ENCODE peak calls at places on chromosomes 13 and 19, in ten cellular contexts. A is NCI-H524; H is T-cell; D is PC-3; Z is SW 1271; O is upper lobe of right lung; G is mesothelial cell of epicardium; Y is HFF-Myc; K is activated CD4-positive, CD25-positive, alpha-beta regulatory T cell; V is Right ventricle myocardium superior. B is an unnamed sample.
A peak's percentile ranks its signal among the peaks of the same experiment; 100 is the strongest.

GRCh38 chr13:100659578-100659977 is 15.0 kb downstream of the TMTC4 start:
- DNase-seq in K (no peak), H (no peak), O (no peak), Y (no peak), G (no peak), Z (no peak), A (no peak), D (no peak), V (no peak), B (peak; percentile 39)

GRCh38 chr19:29303035-29303706 is 90.2 kb upstream of the UQCRFS1 start:
- DNase-seq in Y (no peak), D (no peak), Z (no peak), V (no peak), K (no peak), O (peak; percentile 33), H (no peak), G (no peak), A (no peak), B (no peak)

GRCh38 chr19:53982056-53982455 is 9.4 kb upstream of the CACNG6 start:
- DNase-seq in O (no peak), V (no peak), Y (no peak), A (no peak), D (peak; percentile 23), H (no peak), G (no peak), Z (no peak), K (no peak), B (peak; percentile 78)

GRCh38 chr13:30572859-30573275 is 44.9 kb upstream of the USPL1 start:
- DNase-seq in O (no peak), Z (peak; percentile 32), Y (no peak), G (no peak), D (peak; percentile 39), K (no peak), A (no peak), V (no peak), H (no peak), B (peak; percentile 15)

GRCh38 chr19:46192990-46193650 is 36.4 kb upstream of the IGFL1 start:
- DNase-seq in A (no peak), H (no peak), K (no peak), V (no peak), O (no peak), G (no peak), Z (peak; percentile 10), Y (no peak), D (peak; percentile 82), B (no peak)

GRCh38 chr13:26497991-26498423 is 59.5 kb upstream of the WASF3 start:
- DNase-seq in H (no peak), K (no peak), G (no peak), V (no peak), O (no peak), D (peak; percentile 3), Z (no peak), Y (no peak), A (no peak), B (no peak)

GRCh38 chr19:48795055-48795854 is 15.6 kb downstream of the BCAT2 start:
- DNase-seq in K (peak; percentile 71), Y (peak; percentile 83), D (peak; percentile 86), G (peak; percentile 77), H (peak; percentile 70), O (peak; percentile 94), Z (peak; percentile 60), A (peak; percentile 88), V (peak; percentile 94), B (peak; percentile 95)

GRCh38 chr19:39479916-39480315 is 722 bp upstream of the TIMM50 start:
- DNase-seq in A (peak; percentile 78), H (no peak), V (no peak), Y (no peak), G (no peak), K (no peak), Z (no peak), D (no peak), O (no peak), B (no peak)

GRCh38 chr19:16571283-16571682 is 932 bp downstream of the SLC35E1 start:
- DNase-seq in D (peak; percentile 49), O (no peak), A (no peak), Z (no peak), Y (no peak), K (no peak), H (no peak), G (no peak), V (no peak), B (no peak)

GRCh38 chr13:24128962-24129361 is 31.6 kb upstream of the SPATA13 start:
- DNase-seq in G (no peak), A (peak; percentile 75), D (no peak), Y (no peak), K (no peak), O (no peak), Z (no peak), H (no peak), V (no peak), B (no peak)

GRCh38 chr19:43562698-43563241 is 12.6 kb downstream of the XRCC1 start:
- DNase-seq in Y (no peak), H (peak; percentile 80), D (peak; percentile 71), A (no peak), G (no peak), K (peak; percentile 68), O (peak; percentile 89), V (peak; percentile 92), Z (peak; percentile 74), B (no peak)

GRCh38 chr19:48480151-48480475 is 10.9 kb downstream of the CYTH2 start:
- DNase-seq in Z (no peak), A (no peak), H (no peak), O (peak; percentile 77), V (peak; percentile 81), K (peak; percentile 17), Y (no peak), G (no peak), D (no peak), B (peak; percentile 50)

GRCh38 chr19:6739390-6739883 is at the start of gene TRIP10:
- DNase-seq in A (peak; percentile 77), D (peak; percentile 87), H (peak; percentile 81), Y (no peak), K (peak; percentile 71), V (peak; percentile 94), Z (no peak), G (peak; percentile 78), O (peak; percentile 91), B (peak; percentile 84)

GRCh38 chr13:77312311-77312710 is 14.6 kb downstream of the MYCBP2 start:
- DNase-seq in K (no peak), H (no peak), G (no peak), Y (no peak), A (no peak), O (no peak), Z (no peak), V (no peak), D (no peak), B (no peak)

GRCh38 chr19:48724796-48725753 is 5.5 kb upstream of the MAMSTR start:
- DNase-seq in Y (peak; percentile 91), K (no peak), H (no peak), Z (peak; percentile 51), G (no peak), O (no peak), D (peak; percentile 50), V (no peak), A (no peak), B (peak; percentile 64)

GRCh38 chr19:46979103-46979769 is 40.4 kb upstream of the NPAS1 start:
- DNase-seq in K (no peak), V (no peak), A (peak; percentile 88), Y (no peak), H (no peak), D (no peak), Z (no peak), G (no peak), O (no peak), B (no peak)